ENCODE peak calls at places on chromosomes 12 and 14, in five cellular contexts. X is activated gamma-delta T cell treated with Interleukin-2 at 50 U/mL for 16 hours, R is T-helper 9 cell, Z is ovary, A is SW 1271. L is an unnamed sample.

GRCh38 chr14:96105921-96106441 is 66.8 kb downstream of the C14orf132 start:
- DNase-seq in R (no peak), A (no peak), Z (no peak), X (no peak), L (peak)

GRCh38 chr14:53355581-53356112 is 202.5 kb upstream of the DDHD1 start:
- DNase-seq in A (no peak), R (no peak), X (no peak), Z (no peak), L (no peak)

GRCh38 chr12:105109465-105110212 is 2.1 kb downstream of the WASHC4 start:
- DNase-seq in A (no peak), X (no peak), R (no peak), Z (no peak), L (no peak)

GRCh38 chr14:81132492-81132891 is 88.3 kb downstream of the GTF2A1 start:
- DNase-seq in Z (no peak), X (no peak), R (no peak), A (no peak), L (no peak)

GRCh38 chr14:52907949-52908348 is 42.9 kb downstream of the FERMT2 start:
- DNase-seq in R (no peak), X (no peak), A (no peak), Z (no peak), L (no peak)

GRCh38 chr12:27822076-27822712 is 42.2 kb upstream of the MANSC4 start:
- DNase-seq in Z (no peak), X (peak), R (peak), A (peak), L (no peak)

GRCh38 chr14:81625343-81625742 is 91.7 kb upstream of the SEL1L start:
- DNase-seq in Z (no peak), A (no peak), X (no peak), R (no peak), L (no peak)

GRCh38 chr14:25180221-25180620 is 130.3 kb upstream of the STXBP6 start:
- DNase-seq in X (no peak), Z (no peak), R (no peak), A (no peak), L (no peak)

GRCh38 chr14:64953661-64954060 is 11.1 kb upstream of the GPX2 start:
- DNase-seq in X (no peak), Z (no peak), A (no peak), R (no peak), L (no peak)

GRCh38 chr12:91687052-91688017 is 458.3 kb downstream of the BTG1 start:
- DNase-seq in Z (no peak), R (peak), A (no peak), X (no peak), L (no peak)

GRCh38 chr14:55645845-55646832 is 66.1 kb downstream of the KTN1 start:
- DNase-seq in R (no peak), Z (no peak), X (no peak), A (no peak), L (no peak)

GRCh38 chr12:62917066-62917465 is 17.9 kb downstream of the PPM1H start:
- DNase-seq in R (no peak), Z (no peak), A (no peak), X (no peak), L (no peak)